ENCODE peak calls at places on chromosome 15, in ten cellular contexts. E is heart left ventricle, B is progenitor cell of endocrine pancreas, J is vagina, V is lower lobe of right lung, Q is GM23338, T is Peyer's patch, H is stomach, P is cardiac fibroblast, M is adrenal gland. G is an unnamed sample.

GRCh38 chr15:25249236-25250010 is 189.4 kb downstream of the UBE3A start:
- DNase-seq in E (peak; percentile 13), B (no peak), J (no peak), V (no peak), Q (no peak), T (peak; percentile 14), H (peak; percentile 22), P (no peak), M (no peak), G (no peak)

GRCh38 chr15:89575656-89576416 is 567 bp downstream of the TICRR start:
- DNase-seq in E (no peak), B (no peak), J (no peak), V (no peak), Q (peak; percentile 59), T (no peak), H (no peak), P (peak; percentile 29), M (no peak), G (peak; percentile 28)

GRCh38 chr15:66923438-66923881 is 141.9 kb upstream of the SMAD3 start:
- DNase-seq in E (no peak), B (no peak), J (no peak), V (no peak), Q (peak; percentile 88), T (no peak), H (peak; percentile 40), P (no peak), M (no peak), G (peak; percentile 41)

GRCh38 chr15:70281811-70282307 is 184.1 kb upstream of the TLE3 start:
- DNase-seq in E (no peak), B (no peak), J (no peak), V (no peak), Q (no peak), T (peak; percentile 24), H (no peak), P (peak; percentile 32), M (peak; percentile 78), G (peak; percentile 39)

GRCh38 chr15:68408526-68408925 is 23.4 kb downstream of the ITGA11 start:
- DNase-seq in E (peak; percentile 5), B (no peak), J (peak; percentile 77), V (no peak), Q (no peak), T (peak; percentile 19), H (peak; percentile 4), P (no peak), M (no peak), G (no peak)

GRCh38 chr15:59035157-59035556 is 47.7 kb downstream of the RNF111 start:
- DNase-seq in E (no peak), B (no peak), J (no peak), V (no peak), Q (no peak), T (no peak), H (no peak), P (no peak), M (no peak), G (no peak)

GRCh38 chr15:70494861-70495571 is 268.3 kb downstream of the UACA start:
- DNase-seq in E (no peak), B (no peak), J (no peak), V (no peak), Q (no peak), T (peak; percentile 33), H (no peak), P (peak; percentile 89), M (no peak), G (peak; percentile 96)

GRCh38 chr15:32919749-32920414 is 202.1 kb downstream of the GREM1 start:
- DNase-seq in E (no peak), B (no peak), J (no peak), V (no peak), Q (no peak), T (no peak), H (no peak), P (peak; percentile 94), M (no peak), G (peak; percentile 18)

GRCh38 chr15:66912001-66912400 is 153.4 kb upstream of the SMAD3 start:
- DNase-seq in E (no peak), B (no peak), J (no peak), V (no peak), Q (no peak), T (no peak), H (no peak), P (no peak), M (no peak), G (no peak)

GRCh38 chr15:99343836-99344551 is 92.7 kb downstream of the LRRC28 start:
- DNase-seq in E (peak; percentile 50), B (no peak), J (no peak), V (no peak), Q (peak; percentile 75), T (no peak), H (no peak), P (peak; percentile 26), M (peak; percentile 12), G (peak; percentile 6)

GRCh38 chr15:44550256-44550655 is 13.3 kb downstream of the EIF3J start:
- DNase-seq in E (no peak), B (no peak), J (no peak), V (no peak), Q (no peak), T (no peak), H (no peak), P (peak; percentile 72), M (no peak), G (peak; percentile 33)

GRCh38 chr15:79007066-79007465 is 62.2 kb upstream of the CTSH start:
- DNase-seq in E (no peak), B (peak; percentile 55), J (no peak), V (peak; percentile 72), Q (peak; percentile 89), T (peak; percentile 61), H (peak; percentile 63), P (peak; percentile 66), M (no peak), G (peak; percentile 37)

GRCh38 chr15:37106490-37107001 is 6.2 kb upstream of the MEIS2 start:
- DNase-seq in E (peak; percentile 45), B (no peak), J (no peak), V (no peak), Q (peak; percentile 90), T (no peak), H (no peak), P (peak; percentile 75), M (peak; percentile 64), G (no peak)

GRCh38 chr15:89781891-89782618 is 5.9 kb downstream of the MESP2 start:
- DNase-seq in E (no peak), B (no peak), J (no peak), V (no peak), Q (no peak), T (no peak), H (no peak), P (peak; percentile 65), M (peak; percentile 85), G (peak; percentile 84)

GRCh38 chr15:29749365-29750086 is 72.7 kb downstream of the TJP1 start:
- DNase-seq in E (no peak), B (no peak), J (no peak), V (no peak), Q (peak; percentile 48), T (no peak), H (no peak), P (peak; percentile 14), M (no peak), G (no peak)

GRCh38 chr15:29750754-29751153 is 71.5 kb downstream of the TJP1 start:
- DNase-seq in E (no peak), B (no peak), J (no peak), V (no peak), Q (no peak), T (no peak), H (no peak), P (peak; percentile 43), M (no peak), G (no peak)

DNA sequence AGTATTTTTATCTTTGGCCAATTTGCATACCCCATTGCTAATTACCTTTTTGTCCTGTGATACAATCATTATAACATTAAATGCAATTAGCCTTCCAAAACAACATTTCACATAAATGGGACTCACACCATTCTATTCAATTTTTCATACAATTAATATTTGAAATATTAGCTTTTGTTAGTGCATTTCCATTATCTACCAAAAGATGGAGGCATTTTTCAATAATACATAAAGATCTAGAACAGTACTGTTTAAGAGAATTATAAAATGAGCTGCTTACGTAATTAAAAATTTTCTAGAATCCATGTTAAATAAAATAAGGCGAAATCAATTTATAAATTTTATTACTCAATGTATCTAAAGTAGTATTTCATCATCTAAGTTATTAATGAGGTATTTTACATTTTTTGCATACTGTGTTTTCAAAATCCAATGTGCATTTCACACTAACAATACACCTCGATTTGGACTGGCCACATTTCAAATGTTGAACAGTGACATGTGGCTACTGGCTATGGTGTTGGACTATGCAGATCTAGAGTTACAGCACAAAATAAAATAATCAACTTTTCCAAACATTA is 74.3 kb downstream of the TJP1 start:
- DNase-seq in E (no peak), B (no peak), J (no peak), V (no peak), Q (no peak), T (no peak), H (no peak), P (peak; percentile 57), M (no peak), G (peak; percentile 30)
- TF ChIP-seq CTCF in E (peak; percentile 64), B (peak; percentile 39), J (no peak), V (peak; percentile 44), Q (no peak), T (no peak), H (peak; percentile 3), P (peak; percentile 44), M (peak; percentile 57), G (peak; percentile 38)

DNA sequence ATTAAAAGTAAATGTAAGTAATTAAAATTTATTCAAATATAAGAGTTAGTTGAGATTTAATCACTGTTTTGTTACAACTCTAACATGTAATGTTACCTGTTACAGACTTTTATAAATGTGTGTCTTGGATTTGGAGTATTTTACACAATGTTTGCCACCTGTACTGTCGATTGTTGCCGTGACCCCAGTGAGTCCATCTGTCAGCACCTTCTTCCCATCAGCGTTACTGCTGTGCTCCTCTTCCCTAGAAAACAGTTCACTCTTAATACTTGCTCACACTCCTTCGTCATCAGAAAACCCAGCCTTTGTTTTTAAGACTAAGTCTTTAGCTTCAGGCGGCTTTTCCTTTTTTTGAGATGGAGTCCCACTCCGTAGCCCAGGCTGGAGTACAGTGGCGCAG is 40.5 kb upstream of the FBXL22 start:
- DNase-seq in E (no peak), B (no peak), J (no peak), V (no peak), Q (no peak), T (no peak), H (no peak), P (no peak), M (no peak), G (no peak)
- TF ChIP-seq CTCF in E (no peak), B (no peak), J (no peak), V (no peak), Q (no peak), T (no peak), H (no peak), P (no peak), M (no peak), G (no peak)

DNA sequence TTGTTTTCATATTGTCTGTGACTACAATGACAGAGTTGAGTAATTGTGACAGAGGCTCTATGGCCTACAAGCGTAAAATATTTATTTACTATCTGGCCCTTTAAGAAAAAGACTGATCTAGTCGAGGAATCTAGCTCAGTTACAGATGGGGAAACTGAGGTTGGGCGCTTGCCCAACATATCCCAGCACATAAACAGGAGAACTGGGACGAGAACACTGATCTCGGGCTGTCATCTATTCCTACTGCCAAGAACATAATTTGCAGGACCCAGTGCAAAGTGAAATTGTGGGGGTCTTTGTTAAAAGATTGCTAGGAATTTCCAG is 1.9 kb downstream of the FES start:
- DNase-seq in E (no peak), B (no peak), J (no peak), V (no peak), Q (no peak), T (no peak), H (no peak), P (no peak), M (no peak), G (no peak)
- TF ChIP-seq CTCF in E (no peak), B (peak; percentile 9), J (no peak), V (no peak), Q (no peak), T (no peak), H (peak; percentile 56), P (no peak), M (peak; percentile 17), G (no peak)

GRCh38 chr15:46636220-46636619 is 1001.4 kb downstream of the SQOR start:
- DNase-seq in E (no peak), B (no peak), J (no peak), V (no peak), Q (peak; percentile 59), T (no peak), H (no peak), P (no peak), M (no peak), G (peak; percentile 11)
- TF ChIP-seq CTCF in E (no peak), B (peak; percentile 23), J (no peak), V (no peak), Q (no peak), T (no peak), H (no peak), P (no peak), M (no peak), G (no peak)

G was measured in MCF 10A.